ENCODE peak calls at places on chromosomes 1 and 21, in four cellular contexts. K, B, N and H are unnamed samples. For H3K4me1 and H3K9me3, the result is how much of the 10 kb centered on the place peaks cover.

GRCh38 chr1:82001345-82001744 is 200.6 kb downstream of the ADGRL2 start:
- DNase-seq in K (no peak), B (no peak), N (peak), H (no peak)

GRCh38 chr1:160675641-160676410 is 29.0 kb upstream of the SLAMF1 start:
- DNase-seq in K (peak), B (no peak), N (peak), H (peak)

GRCh38 chr1:99146129-99146848 is 118.0 kb upstream of the PLPPR4 start:
- DNase-seq in K (no peak), B (no peak), N (no peak), H (no peak)

GRCh38 chr1:47927165-47927564 is 70.0 kb downstream of the TRABD2B start:
- DNase-seq in K (no peak), B (no peak), N (no peak), H (no peak)

GRCh38 chr21:44528634-44528995 is 11.4 kb downstream of the KRTAP10-1 start:
- DNase-seq in K (no peak), B (no peak), N (no peak), H (no peak)

GRCh38 chr1:23100074-23100748 is 68.4 kb downstream of the LUZP1 start:
- DNase-seq in K (peak), B (no peak), N (no peak), H (no peak)

GRCh38 chr21:45102391-45102932 is 28.1 kb downstream of the ADARB1 start:
- DNase-seq in K (peak), B (no peak), N (no peak), H (no peak)

GRCh38 chr1:181159451-181160151 is 71.1 kb downstream of the IER5 start:
- DNase-seq in K (no peak), B (no peak), N (no peak), H (no peak)

GRCh38 chr1:162372159-162373071 is 4.2 kb downstream of the SPATA46 start:
- DNase-seq in K (no peak), B (no peak), N (no peak), H (no peak)

GRCh38 chr1:213087911-213088310 is 36.9 kb downstream of the RPS6KC1 start:
- DNase-seq in K (no peak), B (no peak), N (no peak), H (no peak)

GRCh38 chr1:234962340-234962989 is 166.2 kb downstream of the TOMM20 start:
- DNase-seq in K (peak), B (no peak), N (no peak), H (peak)

GRCh38 chr1:234047113-234047512 is 142.6 kb downstream of the SLC35F3 start:
- DNase-seq in K (no peak), B (no peak), N (no peak), H (no peak)

GRCh38 chr1:211566431-211567025 is 12.4 kb downstream of the SLC30A1 start:
- DNase-seq in K (no peak), B (no peak), N (no peak), H (no peak)

GRCh38 chr1:118366296-118366695 is 181.3 kb upstream of the SPAG17 start:
- DNase-seq in K (no peak), B (no peak), N (no peak), H (no peak)

GRCh38 chr1:16396591-16396990 is 29.5 kb downstream of the SZRD1 start:
- DNase-seq in K (peak), B (no peak), N (no peak), H (no peak)

GRCh38 chr1:223716302-223716862 is 4.0 kb downstream of the CAPN2 start:
- DNase-seq in K (no peak), B (no peak), N (no peak), H (no peak)

GRCh38 chr1:236800002-236800620 is 5.0 kb downstream of the MTR start:
- DNase-seq in K (no peak), B (no peak), N (no peak), H (no peak)

GRCh38 chr1:6083801-6084467 is 38.2 kb downstream of the KCNAB2 start:
- DNase-seq in K (no peak), B (no peak), N (no peak), H (no peak)

GRCh38 chr1:212814548-212814947 is 22.9 kb downstream of the TATDN3 start:
- DNase-seq in K (peak), B (no peak), N (no peak), H (no peak)

GRCh38 chr1:22039594-22040347 is 12.7 kb upstream of the CDC42 start:
- DNase-seq in K (peak), B (no peak), N (peak), H (peak)

GRCh38 chr1:206717237-206717989 is 32.7 kb downstream of the MAPKAPK2 start:
- DNase-seq in K (no peak), B (no peak), N (no peak), H (no peak)

GRCh38 chr1:240109130-240109529 is 17.4 kb downstream of the FMN2 start:
- DNase-seq in K (no peak), B (no peak), N (no peak), H (no peak)

GRCh38 chr1:205600085-205600484 is 31.7 kb downstream of the ELK4 start:
- DNase-seq in K (no peak), B (no peak), N (no peak), H (no peak)

GRCh38 chr1:155241069-155241679 is 14.1 kb downstream of the ENTREP3 start:
- DNase-seq in K (peak), B (no peak), N (peak), H (peak)

GRCh38 chr1:168755800-168756418 is 26.9 kb upstream of the DPT start:
- DNase-seq in K (no peak), B (no peak), N (no peak), H (peak)

GRCh38 chr1:85563139-85563538 is 17.4 kb upstream of the CCN1 start:
- DNase-seq in K (no peak), B (no peak), N (no peak), H (no peak)

GRCh38 chr1:89259283-89259971 is 13.2 kb downstream of the GBP5 start:
- DNase-seq in K (no peak), B (no peak), N (no peak), H (no peak)

GRCh38 chr1:89262643-89263042 is 10.0 kb downstream of the GBP5 start:
- DNase-seq in K (no peak), B (no peak), N (no peak), H (no peak)

GRCh38 chr1:89260575-89261275 is 11.9 kb downstream of the GBP5 start:
- DNase-seq in K (no peak), B (no peak), N (no peak), H (no peak)

GRCh38 chr1:89261926-89262540 is 10.6 kb downstream of the GBP5 start:
- DNase-seq in K (no peak), B (no peak), N (peak), H (peak)

DNA sequence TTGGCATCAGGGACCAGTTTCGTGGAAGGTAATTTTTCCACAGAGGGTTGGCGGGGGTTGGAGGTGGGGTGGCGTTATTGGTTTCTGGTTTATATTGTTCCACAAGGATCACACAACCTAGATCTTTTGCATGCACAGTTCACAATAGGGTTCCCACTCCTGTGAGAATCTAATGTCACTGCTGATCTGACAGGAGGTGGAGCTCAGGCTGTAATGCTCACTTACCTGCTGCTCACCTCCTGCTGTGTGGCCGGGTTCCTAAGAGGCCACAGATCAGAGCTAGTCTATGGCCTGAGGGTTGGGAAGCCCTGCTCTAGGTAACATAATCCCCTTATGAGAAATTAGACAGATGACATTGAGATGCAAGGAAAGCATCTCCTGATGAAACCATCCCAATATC is 12.6 kb downstream of the GBP5 start:
- DNase-seq in K (no peak), B (no peak), N (peak), H (no peak)
- H3K4me1 ChIP-seq in K (under half), B (under half), N (under half), H (under half)

GRCh38 chr1:2911391-2912178 is 109.7 kb upstream of the ACTRT2 start:
- DNase-seq in K (no peak), B (no peak), N (no peak), H (no peak)
- H3K9me3 ChIP-seq in K (under half), B (under half), N (under half), H (under half)

DNA sequence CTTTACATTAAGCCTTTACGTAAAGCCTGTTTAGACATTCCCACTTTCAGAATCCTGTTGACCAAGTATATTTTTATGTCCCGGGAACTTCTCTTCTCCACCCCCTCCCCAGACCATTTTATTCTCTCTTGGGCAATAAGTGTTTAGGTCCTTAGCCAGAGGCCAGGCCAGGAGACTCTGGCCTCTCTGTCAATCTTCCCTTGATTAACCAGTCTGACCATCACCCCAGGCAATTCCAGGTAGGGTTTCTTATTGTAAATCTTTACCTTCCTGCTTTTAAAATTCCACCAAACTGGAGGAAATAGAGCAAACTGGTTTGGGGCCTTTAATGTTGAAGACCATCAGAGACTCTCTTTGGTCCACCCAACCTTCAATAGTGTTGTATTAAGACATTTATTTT is 12.2 kb upstream of the IFI6 start:
- DNase-seq in K (no peak), B (no peak), N (no peak), H (no peak)
- H3K4me1 ChIP-seq in K (under half), B (under half), N (under half), H (under half)

GRCh38 chr1:80050085-80050484 is 1043.6 kb upstream of the ADGRL4 start:
- DNase-seq in K (no peak), B (no peak), N (no peak), H (no peak)

GRCh38 chr1:80050523-80050922 is 1044.0 kb upstream of the ADGRL4 start:
- DNase-seq in K (no peak), B (no peak), N (no peak), H (no peak)

GRCh38 chr1:80053613-80054012 is 1047.1 kb upstream of the ADGRL4 start:
- DNase-seq in K (no peak), B (no peak), N (no peak), H (no peak)

GRCh38 chr1:80048706-80049105 is 1042.2 kb upstream of the ADGRL4 start:
- DNase-seq in K (no peak), B (no peak), N (no peak), H (no peak)

DNA sequence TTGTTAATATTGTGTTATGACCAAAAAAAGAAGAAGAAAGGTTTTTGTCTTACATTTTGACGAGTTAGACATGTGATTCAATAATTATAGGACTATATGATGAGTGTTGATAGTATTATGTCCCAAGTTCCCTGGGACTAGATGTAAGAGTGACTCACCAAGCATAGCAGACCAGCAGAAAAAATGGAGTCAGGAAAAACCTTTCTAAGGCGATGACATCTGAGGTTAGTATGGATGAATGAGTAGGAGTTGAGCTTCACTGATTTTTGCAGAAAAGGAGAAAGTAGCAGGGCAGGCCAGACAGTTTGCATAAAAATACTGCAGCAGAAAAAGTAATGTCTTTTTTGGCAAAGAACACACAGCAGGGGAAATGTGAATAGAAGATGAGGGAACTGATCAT is 1041.3 kb upstream of the ADGRL4 start:
- DNase-seq in K (no peak), B (no peak), N (no peak), H (no peak)
- H3K9me3 ChIP-seq in K (under half), B (under half), N (under half), H (under half)

GRCh38 chr1:3337798-3338724 is 116.4 kb upstream of the ARHGEF16 start:
- DNase-seq in K (no peak), B (no peak), N (no peak), H (no peak)
- H3K4me1 ChIP-seq in K (half or more), B (under half), N (under half), H (half or more)

GRCh38 chr1:41260768-41261167 is 18.7 kb upstream of the SCMH1 start:
- DNase-seq in K (no peak), B (no peak), N (no peak), H (no peak)

GRCh38 chr1:41261926-41262618 is 20.0 kb upstream of the SCMH1 start:
- DNase-seq in K (no peak), B (no peak), N (no peak), H (no peak)
- H3K9me3 ChIP-seq in K (under half), B (under half), N (under half), H (under half)

GRCh38 chr1:115726161-115726560 is 42.4 kb downstream of the CASQ2 start:
- DNase-seq in K (no peak), B (no peak), N (no peak), H (no peak)
- H3K4me1 ChIP-seq in K (under half), B (under half), N (under half), H (under half)

GRCh38 chr1:246607466-246607865 is 41.2 kb downstream of the CNST start:
- DNase-seq in K (no peak), B (no peak), N (no peak), H (no peak)
- H3K9me3 ChIP-seq in K (under half), B (under half), N (under half), H (under half)

DNA sequence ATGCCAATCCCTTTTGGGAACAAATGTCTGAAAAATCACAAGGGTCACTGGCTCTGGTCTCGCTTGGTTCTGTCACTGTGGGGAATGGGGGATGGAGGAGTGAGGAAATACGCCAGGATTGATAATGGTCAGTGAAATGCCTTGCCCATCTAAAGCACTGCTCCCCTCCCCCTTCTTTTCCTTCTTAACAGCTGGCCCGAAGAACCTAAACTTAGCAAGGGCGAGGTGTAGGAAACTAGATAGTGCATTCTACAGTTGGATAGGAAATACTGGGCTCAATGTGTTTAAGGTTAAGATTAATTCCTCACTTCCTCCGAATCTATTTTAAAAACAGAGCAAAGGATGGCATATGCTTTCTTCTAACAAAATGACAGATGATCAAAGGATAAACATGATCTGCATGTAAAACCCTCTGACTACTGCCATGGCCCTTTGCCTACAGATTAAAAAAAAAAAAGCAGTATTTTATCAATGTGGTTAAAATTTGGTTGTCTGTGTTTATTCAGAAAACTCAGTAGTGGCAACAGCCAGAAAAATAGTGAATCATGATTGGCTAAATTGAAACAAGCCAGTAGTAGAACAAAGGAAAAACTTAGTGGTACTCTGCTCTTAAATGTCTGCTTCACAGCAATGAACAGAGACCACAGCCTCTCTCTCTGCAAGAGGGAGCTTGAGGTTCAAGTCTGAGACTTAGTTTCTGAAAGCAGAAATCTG is 86.1 kb upstream of the VAV3 start:
- DNase-seq in K (no peak), B (no peak), N (peak), H (no peak)
- H3K4me1 ChIP-seq in K (under half), B (under half), N (under half), H (under half)